ENCODE peak calls at places on chromosomes 3 and 15, in six cellular contexts. One of them, this sample, is unnamed.

GRCh38 chr15:49279481-49280186 is 109.6 kb downstream of the GALK2 start:
- DNase-seq in adrenal gland: no peak
- DNase-seq in activated CD8-positive, alpha-beta T cell treated with anti-CD3 and anti-CD28 coated beads for 36 hours: no peak
- DNase-seq in NB4: peak
- DNase-seq in HCT116: no peak
- DNase-seq in body of pancreas: no peak
- DNase-seq in this sample: no peak

GRCh38 chr15:101432982-101433381 is 56.5 kb downstream of the PCSK6 start:
- DNase-seq in adrenal gland: no peak
- DNase-seq in activated CD8-positive, alpha-beta T cell treated with anti-CD3 and anti-CD28 coated beads for 36 hours: no peak
- DNase-seq in NB4: no peak
- DNase-seq in HCT116: no peak
- DNase-seq in body of pancreas: no peak
- DNase-seq in this sample: no peak

GRCh38 chr3:133779626-133780203 is 25.9 kb upstream of the SRPRB start:
- DNase-seq in adrenal gland: no peak
- DNase-seq in activated CD8-positive, alpha-beta T cell treated with anti-CD3 and anti-CD28 coated beads for 36 hours: no peak
- DNase-seq in NB4: no peak
- DNase-seq in HCT116: no peak
- DNase-seq in body of pancreas: no peak
- DNase-seq in this sample: no peak

GRCh38 chr3:72185549-72186484 is 400.9 kb upstream of the PROK2 start:
- DNase-seq in adrenal gland: peak
- DNase-seq in activated CD8-positive, alpha-beta T cell treated with anti-CD3 and anti-CD28 coated beads for 36 hours: peak
- DNase-seq in NB4: no peak
- DNase-seq in HCT116: no peak
- DNase-seq in body of pancreas: no peak
- DNase-seq in this sample: no peak

GRCh38 chr15:72784233-72784876 is 797 bp upstream of the ADPGK start:
- DNase-seq in adrenal gland: peak
- DNase-seq in activated CD8-positive, alpha-beta T cell treated with anti-CD3 and anti-CD28 coated beads for 36 hours: peak
- DNase-seq in NB4: peak
- DNase-seq in HCT116: peak
- DNase-seq in body of pancreas: peak
- DNase-seq in this sample: peak

GRCh38 chr3:13866406-13866965 is 13.4 kb downstream of the WNT7A start:
- DNase-seq in adrenal gland: no peak
- DNase-seq in activated CD8-positive, alpha-beta T cell treated with anti-CD3 and anti-CD28 coated beads for 36 hours: peak
- DNase-seq in NB4: peak
- DNase-seq in HCT116: no peak
- DNase-seq in body of pancreas: no peak
- DNase-seq in this sample: no peak

GRCh38 chr3:181274025-181274424 is 284.5 kb upstream of the DNAJC19 start:
- DNase-seq in adrenal gland: no peak
- DNase-seq in activated CD8-positive, alpha-beta T cell treated with anti-CD3 and anti-CD28 coated beads for 36 hours: no peak
- DNase-seq in NB4: no peak
- DNase-seq in HCT116: no peak
- DNase-seq in body of pancreas: no peak
- DNase-seq in this sample: no peak

GRCh38 chr3:134373942-134374790 is at the start of gene AMOTL2:
- DNase-seq in adrenal gland: peak
- DNase-seq in activated CD8-positive, alpha-beta T cell treated with anti-CD3 and anti-CD28 coated beads for 36 hours: peak
- DNase-seq in NB4: peak
- DNase-seq in HCT116: peak
- DNase-seq in body of pancreas: peak
- DNase-seq in this sample: peak

DNA sequence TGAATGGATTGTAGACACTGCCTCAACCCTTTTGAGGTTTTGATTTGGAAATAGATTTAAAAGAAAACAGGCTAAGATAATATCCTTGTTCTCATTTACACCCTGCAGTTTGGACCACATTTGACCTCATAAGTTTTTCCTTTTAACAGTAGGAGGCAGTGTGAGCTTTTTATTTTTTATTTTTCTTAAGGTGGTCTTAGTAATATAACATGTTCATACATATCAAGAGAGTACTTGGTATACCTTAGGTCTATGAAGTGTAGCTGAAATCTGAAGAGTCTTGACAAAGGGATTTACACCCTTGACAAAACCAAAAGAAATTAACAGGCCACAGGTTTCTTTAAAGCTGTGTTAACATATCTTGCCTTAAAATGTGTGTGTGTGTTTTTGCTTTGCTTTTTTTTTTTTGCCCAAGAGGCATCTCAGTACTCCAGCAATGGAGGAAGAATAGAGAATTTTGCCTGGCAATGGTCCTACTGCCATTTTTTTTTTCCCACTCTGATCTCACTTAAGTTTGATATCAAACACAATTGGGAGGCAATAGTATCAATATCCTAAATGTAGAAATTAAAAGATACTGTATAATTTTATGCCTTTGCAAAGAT is 3.3 kb downstream of the RAP2B start:
- DNase-seq in adrenal gland: no peak
- DNase-seq in activated CD8-positive, alpha-beta T cell treated with anti-CD3 and anti-CD28 coated beads for 36 hours: no peak
- DNase-seq in NB4: peak
- DNase-seq in HCT116: no peak
- DNase-seq in body of pancreas: no peak
- DNase-seq in this sample: no peak
- TF ChIP-seq CTCF in adrenal gland: no peak
- TF ChIP-seq CTCF in activated CD8-positive, alpha-beta T cell treated with anti-CD3 and anti-CD28 coated beads for 36 hours: peak
- TF ChIP-seq CTCF in NB4: no peak
- TF ChIP-seq CTCF in HCT116: no peak
- TF ChIP-seq CTCF in body of pancreas: no peak
- TF ChIP-seq CTCF in this sample: no peak

GRCh38 chr3:197749601-197750395 is at the start of gene FYTTD1:
- DNase-seq in adrenal gland: peak
- DNase-seq in activated CD8-positive, alpha-beta T cell treated with anti-CD3 and anti-CD28 coated beads for 36 hours: peak
- DNase-seq in NB4: peak
- DNase-seq in HCT116: peak
- DNase-seq in body of pancreas: peak
- DNase-seq in this sample: peak

GRCh38 chr3:197750396-197750831 is 731 bp downstream of the FYTTD1 start:
- DNase-seq in adrenal gland: peak
- DNase-seq in activated CD8-positive, alpha-beta T cell treated with anti-CD3 and anti-CD28 coated beads for 36 hours: peak
- DNase-seq in NB4: peak
- DNase-seq in HCT116: no peak
- DNase-seq in body of pancreas: peak
- DNase-seq in this sample: peak

GRCh38 chr3:197746801-197747237 is 2.9 kb upstream of the FYTTD1 start:
- DNase-seq in adrenal gland: peak
- DNase-seq in activated CD8-positive, alpha-beta T cell treated with anti-CD3 and anti-CD28 coated beads for 36 hours: no peak
- DNase-seq in NB4: no peak
- DNase-seq in HCT116: no peak
- DNase-seq in body of pancreas: peak
- DNase-seq in this sample: no peak

GRCh38 chr3:197749315-197749600 is 425 bp upstream of the FYTTD1 start:
- DNase-seq in adrenal gland: no peak
- DNase-seq in activated CD8-positive, alpha-beta T cell treated with anti-CD3 and anti-CD28 coated beads for 36 hours: peak
- DNase-seq in NB4: no peak
- DNase-seq in HCT116: peak
- DNase-seq in body of pancreas: peak
- DNase-seq in this sample: no peak

DNA sequence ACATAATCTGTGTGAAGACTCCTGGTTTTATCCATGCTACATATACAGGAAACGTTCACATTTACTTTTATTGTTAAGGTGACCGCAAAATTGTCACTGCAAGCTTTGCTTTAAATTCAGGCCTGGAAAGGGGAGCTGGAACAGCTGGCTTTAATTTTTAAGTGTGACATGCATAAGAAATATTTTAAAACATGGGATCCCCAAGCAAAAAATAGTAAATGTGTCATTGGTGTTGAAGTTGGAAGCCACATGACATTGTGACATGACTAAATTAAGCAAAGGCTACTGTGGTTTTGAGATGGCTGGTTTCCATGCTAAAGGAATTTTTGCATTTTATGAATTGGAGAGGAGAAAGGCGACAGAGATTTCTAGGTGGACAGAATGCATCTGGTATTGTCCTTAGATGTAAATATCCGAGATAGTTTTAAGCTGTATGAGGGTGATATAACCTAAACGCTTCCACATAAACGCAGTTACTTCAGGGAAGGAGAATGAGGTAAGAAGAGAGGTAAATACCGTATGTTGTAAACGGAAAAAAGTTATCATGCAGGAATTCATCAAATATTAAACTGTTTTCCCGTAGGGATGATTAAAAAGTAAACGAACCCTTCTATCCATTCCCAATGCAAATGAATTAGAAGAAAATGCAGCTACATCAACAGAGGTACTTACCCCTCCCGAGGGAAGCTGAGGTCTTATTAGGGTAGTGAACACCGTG is 927 bp upstream of the FYTTD1 start:
- DNase-seq in adrenal gland: no peak
- DNase-seq in activated CD8-positive, alpha-beta T cell treated with anti-CD3 and anti-CD28 coated beads for 36 hours: no peak
- DNase-seq in NB4: no peak
- DNase-seq in HCT116: no peak
- DNase-seq in body of pancreas: no peak
- DNase-seq in this sample: no peak
- TF ChIP-seq CTCF in adrenal gland: no peak
- TF ChIP-seq CTCF in activated CD8-positive, alpha-beta T cell treated with anti-CD3 and anti-CD28 coated beads for 36 hours: no peak
- TF ChIP-seq CTCF in NB4: no peak
- TF ChIP-seq CTCF in HCT116: no peak
- TF ChIP-seq CTCF in body of pancreas: no peak
- TF ChIP-seq CTCF in this sample: no peak

GRCh38 chr3:11850003-11850402 is 3.3 kb upstream of the TAMM41 start:
- DNase-seq in adrenal gland: no peak
- DNase-seq in activated CD8-positive, alpha-beta T cell treated with anti-CD3 and anti-CD28 coated beads for 36 hours: no peak
- DNase-seq in NB4: no peak
- DNase-seq in HCT116: no peak
- DNase-seq in body of pancreas: no peak
- DNase-seq in this sample: no peak

GRCh38 chr3:11845661-11846060 is 1.0 kb downstream of the TAMM41 start:
- DNase-seq in adrenal gland: no peak
- DNase-seq in activated CD8-positive, alpha-beta T cell treated with anti-CD3 and anti-CD28 coated beads for 36 hours: peak
- DNase-seq in NB4: peak
- DNase-seq in HCT116: no peak
- DNase-seq in body of pancreas: no peak
- DNase-seq in this sample: peak

GRCh38 chr3:11847035-11847394 is 330 bp upstream of the TAMM41 start:
- DNase-seq in adrenal gland: no peak
- DNase-seq in activated CD8-positive, alpha-beta T cell treated with anti-CD3 and anti-CD28 coated beads for 36 hours: no peak
- DNase-seq in NB4: no peak
- DNase-seq in HCT116: no peak
- DNase-seq in body of pancreas: no peak
- DNase-seq in this sample: no peak

GRCh38 chr3:11846281-11847034 is at the start of gene TAMM41:
- DNase-seq in adrenal gland: peak
- DNase-seq in activated CD8-positive, alpha-beta T cell treated with anti-CD3 and anti-CD28 coated beads for 36 hours: peak
- DNase-seq in NB4: peak
- DNase-seq in HCT116: peak
- DNase-seq in body of pancreas: peak
- DNase-seq in this sample: peak

GRCh38 chr3:11847607-11848006 is 922 bp upstream of the TAMM41 start:
- DNase-seq in adrenal gland: no peak
- DNase-seq in activated CD8-positive, alpha-beta T cell treated with anti-CD3 and anti-CD28 coated beads for 36 hours: peak
- DNase-seq in NB4: no peak
- DNase-seq in HCT116: no peak
- DNase-seq in body of pancreas: peak
- DNase-seq in this sample: peak
- TF ChIP-seq CTCF in adrenal gland: no peak
- TF ChIP-seq CTCF in activated CD8-positive, alpha-beta T cell treated with anti-CD3 and anti-CD28 coated beads for 36 hours: no peak
- TF ChIP-seq CTCF in NB4: no peak
- TF ChIP-seq CTCF in HCT116: peak
- TF ChIP-seq CTCF in body of pancreas: peak
- TF ChIP-seq CTCF in this sample: no peak

DNA sequence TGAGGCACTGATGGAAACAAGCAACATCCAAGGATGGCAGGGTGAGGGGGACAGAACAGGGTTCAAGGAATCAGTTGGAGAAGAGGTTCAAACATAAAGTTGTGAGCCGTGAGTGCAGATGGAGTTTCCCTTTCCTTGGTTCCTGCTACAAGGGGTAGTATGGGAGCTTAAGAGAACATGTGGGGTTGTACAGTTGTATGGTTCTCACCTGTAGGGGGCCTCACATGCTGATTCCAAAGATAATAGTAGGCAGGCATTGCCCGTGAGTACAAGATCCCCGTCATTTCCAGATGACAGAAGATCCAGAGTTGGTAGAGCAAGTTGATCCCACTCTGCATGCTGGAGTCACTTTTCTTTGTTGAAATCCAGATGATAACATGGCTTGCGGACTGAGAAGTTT is 141.7 kb downstream of the THSD4 start:
- DNase-seq in adrenal gland: no peak
- DNase-seq in activated CD8-positive, alpha-beta T cell treated with anti-CD3 and anti-CD28 coated beads for 36 hours: no peak
- DNase-seq in NB4: peak
- DNase-seq in HCT116: no peak
- DNase-seq in body of pancreas: no peak
- DNase-seq in this sample: no peak
- TF ChIP-seq CTCF in adrenal gland: no peak
- TF ChIP-seq CTCF in activated CD8-positive, alpha-beta T cell treated with anti-CD3 and anti-CD28 coated beads for 36 hours: no peak
- TF ChIP-seq CTCF in NB4: no peak
- TF ChIP-seq CTCF in HCT116: peak
- TF ChIP-seq CTCF in body of pancreas: no peak
- TF ChIP-seq CTCF in this sample: no peak

DNA sequence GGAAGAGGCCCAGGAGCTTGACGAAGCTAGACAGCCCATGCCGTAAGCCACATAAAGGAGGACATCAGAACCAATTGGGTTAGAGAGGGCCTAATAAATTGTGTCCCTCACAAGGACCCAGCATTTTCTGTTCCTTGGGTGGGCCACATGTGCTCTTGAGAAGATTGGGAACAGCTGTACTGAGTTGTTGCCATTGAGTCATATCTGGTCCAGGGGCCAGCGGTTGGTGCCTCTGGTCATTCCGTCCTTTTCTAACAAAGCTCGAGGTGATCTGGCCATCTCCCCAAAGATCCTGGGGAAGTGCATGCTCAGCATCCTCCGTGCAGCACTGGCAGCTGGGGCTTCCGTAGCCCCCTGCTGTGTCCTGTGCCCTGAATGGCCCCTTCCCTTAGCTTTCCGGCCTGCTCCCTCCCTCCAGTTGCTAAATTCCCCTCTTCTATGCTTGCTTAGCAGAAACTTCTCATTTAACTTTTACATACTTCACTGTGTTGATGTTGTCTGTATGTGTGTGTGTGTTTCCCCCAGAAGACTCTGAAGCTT is 73.0 kb downstream of the EEFSEC start:
- DNase-seq in adrenal gland: no peak
- DNase-seq in activated CD8-positive, alpha-beta T cell treated with anti-CD3 and anti-CD28 coated beads for 36 hours: no peak
- DNase-seq in NB4: no peak
- DNase-seq in HCT116: no peak
- DNase-seq in body of pancreas: no peak
- DNase-seq in this sample: no peak
- TF ChIP-seq CTCF in adrenal gland: no peak
- TF ChIP-seq CTCF in activated CD8-positive, alpha-beta T cell treated with anti-CD3 and anti-CD28 coated beads for 36 hours: no peak
- TF ChIP-seq CTCF in NB4: no peak
- TF ChIP-seq CTCF in HCT116: no peak
- TF ChIP-seq CTCF in body of pancreas: no peak
- TF ChIP-seq CTCF in this sample: no peak